ENCODE peak calls at places on chromosome 6, in four cellular contexts. One of them, this sample, is unnamed.

GRCh38 chr6:157148391-157149323 is 174.7 kb downstream of the TMEM242 start:
- DNase-seq in tibial nerve: no peak
- DNase-seq in suprapubic skin: no peak
- DNase-seq in transverse colon: peak
- DNase-seq in this sample: peak

GRCh38 chr6:136524936-136525413 is 25.2 kb downstream of the MAP7 start:
- DNase-seq in transverse colon: no peak
- DNase-seq in suprapubic skin: no peak
- DNase-seq in tibial nerve: no peak
- DNase-seq in this sample: no peak

GRCh38 chr6:136069119-136069518 is 181.0 kb downstream of the MTFR2 start:
- DNase-seq in tibial nerve: no peak
- DNase-seq in transverse colon: no peak
- DNase-seq in suprapubic skin: no peak
- DNase-seq in this sample: no peak

GRCh38 chr6:11814116-11814515 is 35.5 kb upstream of the ADTRP start:
- DNase-seq in tibial nerve: no peak
- DNase-seq in transverse colon: no peak
- DNase-seq in suprapubic skin: no peak
- DNase-seq in this sample: no peak

GRCh38 chr6:96478695-96479094 is 42.9 kb upstream of the UFL1 start:
- DNase-seq in suprapubic skin: no peak
- DNase-seq in transverse colon: no peak
- DNase-seq in tibial nerve: no peak
- DNase-seq in this sample: no peak

GRCh38 chr6:74607934-74608333 is 597.9 kb downstream of the COL12A1 start:
- DNase-seq in suprapubic skin: no peak
- DNase-seq in tibial nerve: no peak
- DNase-seq in transverse colon: no peak
- DNase-seq in this sample: no peak

GRCh38 chr6:52584203-52584602 is 7.3 kb upstream of the TRAM2 start:
- DNase-seq in suprapubic skin: no peak
- DNase-seq in transverse colon: no peak
- DNase-seq in tibial nerve: no peak
- DNase-seq in this sample: no peak

GRCh38 chr6:149285626-149286025 is 31.9 kb upstream of the TAB2 start:
- DNase-seq in suprapubic skin: no peak
- DNase-seq in tibial nerve: no peak
- DNase-seq in transverse colon: no peak
- DNase-seq in this sample: no peak

GRCh38 chr6:56507517-56507916 is 135.2 kb downstream of the DST start:
- DNase-seq in suprapubic skin: no peak
- DNase-seq in tibial nerve: no peak
- DNase-seq in transverse colon: no peak
- DNase-seq in this sample: no peak

GRCh38 chr6:108921547-108922331 is 73.5 kb downstream of the ARMC2 start:
- DNase-seq in suprapubic skin: peak
- DNase-seq in transverse colon: no peak
- DNase-seq in tibial nerve: no peak
- DNase-seq in this sample: no peak

GRCh38 chr6:149363154-149363553 is 36.9 kb upstream of the SUMO4 start:
- DNase-seq in transverse colon: no peak
- DNase-seq in tibial nerve: no peak
- DNase-seq in suprapubic skin: no peak
- DNase-seq in this sample: no peak

GRCh38 chr6:144932621-144933020 is 647.5 kb downstream of the UTRN start:
- DNase-seq in suprapubic skin: no peak
- DNase-seq in transverse colon: no peak
- DNase-seq in tibial nerve: no peak
- DNase-seq in this sample: no peak

GRCh38 chr6:74936886-74937285 is 269.0 kb downstream of the COL12A1 start:
- DNase-seq in tibial nerve: no peak
- DNase-seq in suprapubic skin: no peak
- DNase-seq in transverse colon: no peak
- DNase-seq in this sample: no peak

GRCh38 chr6:84641076-84641475 is 123.3 kb downstream of the TBX18 start:
- DNase-seq in transverse colon: no peak
- DNase-seq in tibial nerve: no peak
- DNase-seq in suprapubic skin: no peak
- DNase-seq in this sample: no peak

GRCh38 chr6:43469947-43470346 is 7.4 kb upstream of the TJAP1 start:
- DNase-seq in tibial nerve: no peak
- DNase-seq in suprapubic skin: no peak
- DNase-seq in transverse colon: no peak
- DNase-seq in this sample: no peak

GRCh38 chr6:161226005-161226964 is 47.6 kb downstream of the AGPAT4 start:
- DNase-seq in suprapubic skin: no peak
- DNase-seq in tibial nerve: no peak
- DNase-seq in transverse colon: no peak
- DNase-seq in this sample: no peak

GRCh38 chr6:42366011-42366705 is 85.6 kb downstream of the TRERF1 start:
- DNase-seq in suprapubic skin: no peak
- DNase-seq in transverse colon: no peak
- DNase-seq in tibial nerve: no peak
- DNase-seq in this sample: no peak

GRCh38 chr6:169473663-169474062 is 220.0 kb upstream of the THBS2 start:
- DNase-seq in suprapubic skin: no peak
- DNase-seq in tibial nerve: no peak
- DNase-seq in transverse colon: no peak
- DNase-seq in this sample: no peak

GRCh38 chr6:143505537-143505936 is 6.0 kb downstream of the FUCA2 start:
- DNase-seq in transverse colon: no peak
- DNase-seq in suprapubic skin: no peak
- DNase-seq in tibial nerve: no peak
- DNase-seq in this sample: no peak
- H3K4me3 ChIP-seq in transverse colon: no peak
- H3K4me3 ChIP-seq in suprapubic skin: no peak
- H3K4me3 ChIP-seq in tibial nerve: no peak
- H3K4me3 ChIP-seq in this sample: no peak

GRCh38 chr6:29633532-29633901 is 534 bp upstream of the GABBR1 start:
- DNase-seq in suprapubic skin: no peak
- DNase-seq in transverse colon: no peak
- DNase-seq in tibial nerve: no peak
- DNase-seq in this sample: no peak
- H3K27ac ChIP-seq in suprapubic skin: no peak
- H3K27ac ChIP-seq in transverse colon: peak
- H3K27ac ChIP-seq in tibial nerve: peak
- H3K27ac ChIP-seq in this sample: peak

GRCh38 chr6:82363368-82364086 is at the start of gene TPBG:
- DNase-seq in suprapubic skin: peak
- DNase-seq in transverse colon: peak
- DNase-seq in tibial nerve: no peak
- DNase-seq in this sample: no peak
- TF ChIP-seq CTCF in suprapubic skin: no peak
- TF ChIP-seq CTCF in transverse colon: peak
- TF ChIP-seq CTCF in tibial nerve: peak
- TF ChIP-seq CTCF in this sample: no peak

GRCh38 chr6:35491558-35492541 is 5.0 kb downstream of the TEAD3 start:
- DNase-seq in tibial nerve: no peak
- DNase-seq in transverse colon: no peak
- DNase-seq in suprapubic skin: no peak
- DNase-seq in this sample: no peak
- H3K4me3 ChIP-seq in tibial nerve: no peak
- H3K4me3 ChIP-seq in transverse colon: no peak
- H3K4me3 ChIP-seq in suprapubic skin: peak
- H3K4me3 ChIP-seq in this sample: no peak

GRCh38 chr6:35663001-35663400 is 25.7 kb downstream of the FKBP5 start:
- DNase-seq in suprapubic skin: no peak
- DNase-seq in transverse colon: no peak
- DNase-seq in tibial nerve: no peak
- DNase-seq in this sample: no peak
- H3K27ac ChIP-seq in suprapubic skin: no peak
- H3K27ac ChIP-seq in transverse colon: no peak
- H3K27ac ChIP-seq in tibial nerve: no peak
- H3K27ac ChIP-seq in this sample: peak

GRCh38 chr6:101113468-101114260 is 232.5 kb upstream of the ASCC3 start:
- DNase-seq in suprapubic skin: no peak
- DNase-seq in transverse colon: no peak
- DNase-seq in tibial nerve: no peak
- DNase-seq in this sample: no peak

GRCh38 chr6:101110814-101111213 is 229.7 kb upstream of the ASCC3 start:
- DNase-seq in suprapubic skin: no peak
- DNase-seq in tibial nerve: no peak
- DNase-seq in transverse colon: no peak
- DNase-seq in this sample: no peak

GRCh38 chr6:101117397-101118185 is 236.5 kb upstream of the ASCC3 start:
- DNase-seq in transverse colon: peak
- DNase-seq in tibial nerve: no peak
- DNase-seq in suprapubic skin: no peak
- DNase-seq in this sample: no peak

GRCh38 chr6:101116337-101116736 is 235.2 kb upstream of the ASCC3 start:
- DNase-seq in suprapubic skin: no peak
- DNase-seq in transverse colon: no peak
- DNase-seq in tibial nerve: no peak
- DNase-seq in this sample: no peak

GRCh38 chr6:101114703-101115102 is 233.6 kb upstream of the ASCC3 start:
- DNase-seq in transverse colon: no peak
- DNase-seq in tibial nerve: no peak
- DNase-seq in suprapubic skin: no peak
- DNase-seq in this sample: no peak
- TF ChIP-seq CTCF in transverse colon: peak
- TF ChIP-seq CTCF in tibial nerve: peak
- TF ChIP-seq CTCF in suprapubic skin: peak
- TF ChIP-seq CTCF in this sample: peak

This sample was measured in ascending aorta.